ENCODE peak calls at places on chromosome 11, in ten cellular contexts. I is GM04504; R is posterior cingulate gyrus; W is NCI-H1105 treated with DMSO at 0.1 percent for 48 hours; H is activated effector memory CD4-positive, alpha-beta T cell treated with Interleukin-2 at 50 U/mL for 16 hours; B is HT-29; N is iris pigment epithelial cell; D is stimulated activated CD8-positive, alpha-beta memory T cell treated with anti-CD3 and anti-CD28 coated beads, Interleukin-12 subunit alpha, Interleukin-12 subunit beta, amount 100 ng/mL, for 1 hour; M is activated CD4-positive, alpha-beta T cell treated with anti-CD3 and anti-CD28 coated beads, Interleukin-2, amount 50 U/mL, for 1 hour; P is NCI-H1092. V is an unnamed sample.
A peak's percentile ranks its signal among the peaks of the same experiment; 100 is the strongest.

GRCh38 chr11:47451990-47452389 is 3.1 kb upstream of the RAPSN start:
- DNase-seq in I (no peak), R (peak; percentile 19), W (no peak), H (no peak), B (no peak), N (no peak), D (no peak), M (no peak), P (no peak), V (no peak)

GRCh38 chr11:100687032-100687629 is at the start of gene ARHGAP42:
- DNase-seq in I (no peak), R (peak; percentile 89), W (no peak), H (no peak), B (peak; percentile 85), N (peak; percentile 59), D (no peak), M (no peak), P (peak; percentile 20), V (no peak)

GRCh38 chr11:58905141-58905715 is 34.1 kb upstream of the GLYATL1 start:
- DNase-seq in I (no peak), R (peak; percentile 88), W (peak; percentile 78), H (no peak), B (no peak), N (peak; percentile 55), D (no peak), M (no peak), P (peak; percentile 65), V (no peak)

GRCh38 chr11:71298761-71299181 is 46.4 kb upstream of the SHANK2 start:
- DNase-seq in I (no peak), R (no peak), W (no peak), H (no peak), B (no peak), N (no peak), D (no peak), M (no peak), P (no peak), V (no peak)

GRCh38 chr11:45075519-45075918 is 70.9 kb upstream of the PRDM11 start:
- DNase-seq in I (no peak), R (no peak), W (no peak), H (no peak), B (no peak), N (no peak), D (no peak), M (no peak), P (no peak), V (no peak)

GRCh38 chr11:113840932-113841664 is 34.3 kb downstream of the USP28 start:
- DNase-seq in I (no peak), R (no peak), W (no peak), H (no peak), B (no peak), N (no peak), D (no peak), M (no peak), P (no peak), V (no peak)

GRCh38 chr11:113894421-113894996 is 10.1 kb upstream of the HTR3B start:
- DNase-seq in I (no peak), R (no peak), W (no peak), H (no peak), B (no peak), N (no peak), D (no peak), M (no peak), P (no peak), V (no peak)

GRCh38 chr11:74154621-74155281 is 16.1 kb downstream of the C2CD3 start:
- DNase-seq in I (no peak), R (no peak), W (no peak), H (no peak), B (no peak), N (peak; percentile 46), D (no peak), M (no peak), P (no peak), V (no peak)

GRCh38 chr11:46906596-46906995 is 11.8 kb downstream of the LRP4 start:
- DNase-seq in I (no peak), R (no peak), W (no peak), H (no peak), B (no peak), N (peak; percentile 25), D (no peak), M (no peak), P (no peak), V (no peak)

GRCh38 chr11:69466039-69466438 is 15.4 kb upstream of the LINC01488 start:
- DNase-seq in I (no peak), R (no peak), W (no peak), H (no peak), B (no peak), N (no peak), D (no peak), M (no peak), P (no peak), V (no peak)

GRCh38 chr11:1072821-1073231 is 1.8 kb upstream of the MUC2 start:
- DNase-seq in I (no peak), R (peak; percentile 29), W (no peak), H (no peak), B (no peak), N (no peak), D (no peak), M (no peak), P (no peak), V (no peak)

GRCh38 chr11:93686812-93687211 is 25.3 kb downstream of the CEP295 start:
- DNase-seq in I (no peak), R (no peak), W (no peak), H (no peak), B (no peak), N (peak; percentile 72), D (no peak), M (no peak), P (no peak), V (no peak)

V was measured in AG04450.